ENCODE peak calls at places on chromosomes 3 and 15, in five cellular contexts. One of them, this sample, is unnamed.

GRCh38 chr15:72184165-72184811 is 13.3 kb downstream of the GRAMD2A start:
- DNase-seq in GM13976: no peak
- DNase-seq in GM23338: peak
- DNase-seq in stimulated activated CD8-positive, alpha-beta memory T cell treated with anti-CD3 and anti-CD28 coated beads, Interleukin-4, amount 100 ng/mL, for 24 hours: no peak
- DNase-seq in GM06990: no peak
- DNase-seq in this sample: no peak

GRCh38 chr15:44029940-44030568 is 165.0 kb downstream of the FRMD5 start:
- DNase-seq in GM06990: no peak
- DNase-seq in GM23338: no peak
- DNase-seq in stimulated activated CD8-positive, alpha-beta memory T cell treated with anti-CD3 and anti-CD28 coated beads, Interleukin-4, amount 100 ng/mL, for 24 hours: no peak
- DNase-seq in GM13976: no peak
- DNase-seq in this sample: no peak

GRCh38 chr15:27990411-27991338 is 108.4 kb downstream of the OCA2 start:
- DNase-seq in GM13976: no peak
- DNase-seq in GM23338: no peak
- DNase-seq in GM06990: no peak
- DNase-seq in stimulated activated CD8-positive, alpha-beta memory T cell treated with anti-CD3 and anti-CD28 coated beads, Interleukin-4, amount 100 ng/mL, for 24 hours: no peak
- DNase-seq in this sample: no peak

GRCh38 chr15:70435369-70435768 is 328.0 kb downstream of the UACA start:
- DNase-seq in GM13976: peak
- DNase-seq in GM23338: no peak
- DNase-seq in stimulated activated CD8-positive, alpha-beta memory T cell treated with anti-CD3 and anti-CD28 coated beads, Interleukin-4, amount 100 ng/mL, for 24 hours: no peak
- DNase-seq in GM06990: peak
- DNase-seq in this sample: no peak

GRCh38 chr3:195774917-195775316 is 36.8 kb downstream of the MUC4 start:
- DNase-seq in GM13976: peak
- DNase-seq in GM23338: peak
- DNase-seq in GM06990: no peak
- DNase-seq in stimulated activated CD8-positive, alpha-beta memory T cell treated with anti-CD3 and anti-CD28 coated beads, Interleukin-4, amount 100 ng/mL, for 24 hours: no peak
- DNase-seq in this sample: no peak

GRCh38 chr15:95448531-95449210 is 881.8 kb upstream of the NR2F2 start:
- DNase-seq in GM23338: no peak
- DNase-seq in GM13976: no peak
- DNase-seq in GM06990: no peak
- DNase-seq in stimulated activated CD8-positive, alpha-beta memory T cell treated with anti-CD3 and anti-CD28 coated beads, Interleukin-4, amount 100 ng/mL, for 24 hours: no peak
- DNase-seq in this sample: no peak

GRCh38 chr3:155184027-155184426 is 103.9 kb downstream of the MME start:
- DNase-seq in GM23338: no peak
- DNase-seq in GM13976: no peak
- DNase-seq in GM06990: no peak
- DNase-seq in stimulated activated CD8-positive, alpha-beta memory T cell treated with anti-CD3 and anti-CD28 coated beads, Interleukin-4, amount 100 ng/mL, for 24 hours: no peak
- DNase-seq in this sample: no peak

GRCh38 chr3:74691946-74692345 is 77.5 kb upstream of the CNTN3 start:
- DNase-seq in GM13976: no peak
- DNase-seq in GM06990: no peak
- DNase-seq in stimulated activated CD8-positive, alpha-beta memory T cell treated with anti-CD3 and anti-CD28 coated beads, Interleukin-4, amount 100 ng/mL, for 24 hours: no peak
- DNase-seq in GM23338: no peak
- DNase-seq in this sample: no peak

GRCh38 chr3:58526124-58526957 is 10.6 kb downstream of the ACOX2 start:
- DNase-seq in stimulated activated CD8-positive, alpha-beta memory T cell treated with anti-CD3 and anti-CD28 coated beads, Interleukin-4, amount 100 ng/mL, for 24 hours: no peak
- DNase-seq in GM13976: no peak
- DNase-seq in GM06990: no peak
- DNase-seq in GM23338: peak
- DNase-seq in this sample: no peak

GRCh38 chr3:59426851-59427565 is 377.2 kb upstream of the CFAP20DC start:
- DNase-seq in GM23338: no peak
- DNase-seq in stimulated activated CD8-positive, alpha-beta memory T cell treated with anti-CD3 and anti-CD28 coated beads, Interleukin-4, amount 100 ng/mL, for 24 hours: no peak
- DNase-seq in GM13976: no peak
- DNase-seq in GM06990: no peak
- DNase-seq in this sample: no peak

GRCh38 chr3:136106101-136106500 is 90.0 kb downstream of the MSL2 start:
- DNase-seq in GM06990: no peak
- DNase-seq in stimulated activated CD8-positive, alpha-beta memory T cell treated with anti-CD3 and anti-CD28 coated beads, Interleukin-4, amount 100 ng/mL, for 24 hours: no peak
- DNase-seq in GM23338: no peak
- DNase-seq in GM13976: no peak
- DNase-seq in this sample: no peak

GRCh38 chr15:56468271-56468912 is 3.5 kb upstream of the MNS1 start:
- DNase-seq in stimulated activated CD8-positive, alpha-beta memory T cell treated with anti-CD3 and anti-CD28 coated beads, Interleukin-4, amount 100 ng/mL, for 24 hours: no peak
- DNase-seq in GM13976: peak
- DNase-seq in GM06990: peak
- DNase-seq in GM23338: no peak
- DNase-seq in this sample: no peak

GRCh38 chr3:32553459-32553858 is 17.2 kb downstream of the DYNC1LI1 start:
- DNase-seq in GM13976: no peak
- DNase-seq in stimulated activated CD8-positive, alpha-beta memory T cell treated with anti-CD3 and anti-CD28 coated beads, Interleukin-4, amount 100 ng/mL, for 24 hours: no peak
- DNase-seq in GM23338: no peak
- DNase-seq in GM06990: no peak
- DNase-seq in this sample: no peak

GRCh38 chr3:170055209-170055608 is 17.4 kb downstream of the GPR160 start:
- DNase-seq in GM23338: no peak
- DNase-seq in GM13976: peak
- DNase-seq in stimulated activated CD8-positive, alpha-beta memory T cell treated with anti-CD3 and anti-CD28 coated beads, Interleukin-4, amount 100 ng/mL, for 24 hours: no peak
- DNase-seq in GM06990: peak
- DNase-seq in this sample: no peak

GRCh38 chr15:49242820-49243219 is 72.8 kb downstream of the GALK2 start:
- DNase-seq in GM06990: no peak
- DNase-seq in stimulated activated CD8-positive, alpha-beta memory T cell treated with anti-CD3 and anti-CD28 coated beads, Interleukin-4, amount 100 ng/mL, for 24 hours: no peak
- DNase-seq in GM13976: no peak
- DNase-seq in GM23338: peak
- DNase-seq in this sample: no peak

GRCh38 chr15:88018865-88019626 is 237.5 kb downstream of the NTRK3 start:
- DNase-seq in GM06990: no peak
- DNase-seq in GM13976: no peak
- DNase-seq in stimulated activated CD8-positive, alpha-beta memory T cell treated with anti-CD3 and anti-CD28 coated beads, Interleukin-4, amount 100 ng/mL, for 24 hours: no peak
- DNase-seq in GM23338: no peak
- DNase-seq in this sample: no peak

GRCh38 chr3:123390865-123391613 is 57.9 kb downstream of the ADCY5 start:
- DNase-seq in stimulated activated CD8-positive, alpha-beta memory T cell treated with anti-CD3 and anti-CD28 coated beads, Interleukin-4, amount 100 ng/mL, for 24 hours: no peak
- DNase-seq in GM23338: no peak
- DNase-seq in GM06990: no peak
- DNase-seq in GM13976: no peak
- DNase-seq in this sample: no peak

GRCh38 chr15:44713006-44713966 is 2.0 kb downstream of the B2M start:
- DNase-seq in GM13976: no peak
- DNase-seq in stimulated activated CD8-positive, alpha-beta memory T cell treated with anti-CD3 and anti-CD28 coated beads, Interleukin-4, amount 100 ng/mL, for 24 hours: no peak
- DNase-seq in GM06990: no peak
- DNase-seq in GM23338: peak
- DNase-seq in this sample: no peak

GRCh38 chr3:128052831-128053419 is 688 bp downstream of the SEC61A1 start:
- DNase-seq in stimulated activated CD8-positive, alpha-beta memory T cell treated with anti-CD3 and anti-CD28 coated beads, Interleukin-4, amount 100 ng/mL, for 24 hours: no peak
- DNase-seq in GM23338: no peak
- DNase-seq in GM06990: no peak
- DNase-seq in GM13976: no peak
- DNase-seq in this sample: no peak

GRCh38 chr3:195579281-195579680 is 4.5 kb downstream of the APOD start:
- DNase-seq in GM23338: no peak
- DNase-seq in GM13976: no peak
- DNase-seq in stimulated activated CD8-positive, alpha-beta memory T cell treated with anti-CD3 and anti-CD28 coated beads, Interleukin-4, amount 100 ng/mL, for 24 hours: no peak
- DNase-seq in GM06990: no peak
- DNase-seq in this sample: no peak

GRCh38 chr3:98811048-98811447 is 47.9 kb downstream of the ST3GAL6 start:
- DNase-seq in GM06990: no peak
- DNase-seq in GM23338: no peak
- DNase-seq in stimulated activated CD8-positive, alpha-beta memory T cell treated with anti-CD3 and anti-CD28 coated beads, Interleukin-4, amount 100 ng/mL, for 24 hours: no peak
- DNase-seq in GM13976: no peak
- DNase-seq in this sample: no peak

GRCh38 chr15:40407343-40407990 is 1.9 kb downstream of the IVD start:
- DNase-seq in stimulated activated CD8-positive, alpha-beta memory T cell treated with anti-CD3 and anti-CD28 coated beads, Interleukin-4, amount 100 ng/mL, for 24 hours: no peak
- DNase-seq in GM06990: peak
- DNase-seq in GM23338: no peak
- DNase-seq in GM13976: peak
- DNase-seq in this sample: no peak

GRCh38 chr3:120300971-120301370 is 15.9 kb upstream of the GPR156 start:
- DNase-seq in stimulated activated CD8-positive, alpha-beta memory T cell treated with anti-CD3 and anti-CD28 coated beads, Interleukin-4, amount 100 ng/mL, for 24 hours: no peak
- DNase-seq in GM13976: no peak
- DNase-seq in GM06990: no peak
- DNase-seq in GM23338: no peak
- DNase-seq in this sample: no peak

GRCh38 chr3:42314411-42314810 is 48.4 kb upstream of the CCK start:
- DNase-seq in stimulated activated CD8-positive, alpha-beta memory T cell treated with anti-CD3 and anti-CD28 coated beads, Interleukin-4, amount 100 ng/mL, for 24 hours: no peak
- DNase-seq in GM06990: no peak
- DNase-seq in GM13976: no peak
- DNase-seq in GM23338: peak
- DNase-seq in this sample: no peak

GRCh38 chr15:80494311-80494710 is 90.1 kb downstream of the ARNT2 start:
- DNase-seq in GM23338: no peak
- DNase-seq in GM06990: no peak
- DNase-seq in GM13976: no peak
- DNase-seq in stimulated activated CD8-positive, alpha-beta memory T cell treated with anti-CD3 and anti-CD28 coated beads, Interleukin-4, amount 100 ng/mL, for 24 hours: no peak
- DNase-seq in this sample: no peak

GRCh38 chr3:72520690-72521308 is 327.4 kb downstream of the SHQ1 start:
- DNase-seq in GM13976: peak
- DNase-seq in stimulated activated CD8-positive, alpha-beta memory T cell treated with anti-CD3 and anti-CD28 coated beads, Interleukin-4, amount 100 ng/mL, for 24 hours: peak
- DNase-seq in GM06990: peak
- DNase-seq in GM23338: no peak
- DNase-seq in this sample: no peak

GRCh38 chr3:129702934-129703712 is 96.6 kb upstream of the PLXND1 start:
- DNase-seq in GM13976: no peak
- DNase-seq in stimulated activated CD8-positive, alpha-beta memory T cell treated with anti-CD3 and anti-CD28 coated beads, Interleukin-4, amount 100 ng/mL, for 24 hours: no peak
- DNase-seq in GM23338: no peak
- DNase-seq in GM06990: no peak
- DNase-seq in this sample: no peak

GRCh38 chr3:179898024-179898423 is 138.7 kb downstream of the PEX5L start:
- DNase-seq in GM23338: peak
- DNase-seq in GM13976: peak
- DNase-seq in stimulated activated CD8-positive, alpha-beta memory T cell treated with anti-CD3 and anti-CD28 coated beads, Interleukin-4, amount 100 ng/mL, for 24 hours: no peak
- DNase-seq in GM06990: no peak
- DNase-seq in this sample: peak

GRCh38 chr3:132135628-132136333 is 101.0 kb upstream of the CPNE4 start:
- DNase-seq in GM23338: peak
- DNase-seq in stimulated activated CD8-positive, alpha-beta memory T cell treated with anti-CD3 and anti-CD28 coated beads, Interleukin-4, amount 100 ng/mL, for 24 hours: no peak
- DNase-seq in GM13976: no peak
- DNase-seq in GM06990: no peak
- DNase-seq in this sample: no peak

GRCh38 chr15:99057697-99058420 is 47.0 kb upstream of the SYNM start:
- DNase-seq in GM23338: no peak
- DNase-seq in GM06990: peak
- DNase-seq in GM13976: peak
- DNase-seq in stimulated activated CD8-positive, alpha-beta memory T cell treated with anti-CD3 and anti-CD28 coated beads, Interleukin-4, amount 100 ng/mL, for 24 hours: no peak
- DNase-seq in this sample: no peak

GRCh38 chr3:129655326-129655725 is 48.9 kb upstream of the PLXND1 start:
- DNase-seq in GM23338: no peak
- DNase-seq in GM06990: no peak
- DNase-seq in GM13976: no peak
- DNase-seq in stimulated activated CD8-positive, alpha-beta memory T cell treated with anti-CD3 and anti-CD28 coated beads, Interleukin-4, amount 100 ng/mL, for 24 hours: no peak
- DNase-seq in this sample: no peak

GRCh38 chr3:24339266-24339825 is 155.3 kb downstream of the THRB start:
- DNase-seq in stimulated activated CD8-positive, alpha-beta memory T cell treated with anti-CD3 and anti-CD28 coated beads, Interleukin-4, amount 100 ng/mL, for 24 hours: no peak
- DNase-seq in GM06990: no peak
- DNase-seq in GM23338: no peak
- DNase-seq in GM13976: no peak
- DNase-seq in this sample: no peak

This sample was measured in CMK.